ENCODE peak calls at places on chromosomes 7 and 10, in six cellular contexts. Y is HT-29; F is activated T-helper 1 cell treated with anti-CD3 and anti-CD28 coated beads, Interleukin-2, amount 50 U/mL, for 16 hours; V is WERI-Rb-1; G is astrocyte of the hippocampus; A is H7. U is an unnamed sample.

GRCh38 chr10:4651404-4652037 is 174.5 kb upstream of the AKR1E2 start:
- DNase-seq in Y (no peak), F (no peak), V (no peak), G (peak; percentile 43), A (no peak), U (no peak)

GRCh38 chr10:65518379-65518778 is 1407.5 kb upstream of the LRRTM3 start:
- DNase-seq in Y (no peak), F (no peak), V (no peak), G (peak; percentile 74), A (no peak), U (no peak)

GRCh38 chr10:63668081-63668480 is 146.9 kb downstream of the REEP3 start:
- DNase-seq in Y (no peak), F (no peak), V (no peak), G (no peak), A (no peak), U (no peak)

GRCh38 chr7:57685418-57685817 is 235.4 kb downstream of the ZNF716 start:
- DNase-seq in Y (no peak), F (no peak), V (no peak), G (no peak), A (no peak), U (no peak)

GRCh38 chr10:118447478-118447877 is 105.4 kb upstream of the FAM204A start:
- DNase-seq in Y (no peak), F (no peak), V (no peak), G (peak; percentile 56), A (no peak), U (peak; percentile 39)

GRCh38 chr10:90227786-90228185 is 526.4 kb downstream of the KIF20B start:
- DNase-seq in Y (no peak), F (no peak), V (no peak), G (peak; percentile 36), A (no peak), U (no peak)

GRCh38 chr10:52673468-52673867 is 99.1 kb downstream of the MBL2 start:
- DNase-seq in Y (no peak), F (no peak), V (no peak), G (no peak), A (no peak), U (no peak)

GRCh38 chr7:31776616-31777015 is 89.6 kb downstream of the PPP1R17 start:
- DNase-seq in Y (no peak), F (no peak), V (no peak), G (peak; percentile 82), A (no peak), U (peak; percentile 11)

GRCh38 chr7:25846722-25847121 is 305.3 kb upstream of the NFE2L3 start:
- DNase-seq in Y (no peak), F (no peak), V (no peak), G (peak; percentile 97), A (no peak), U (peak; percentile 93)

GRCh38 chr10:121452581-121452980 is 145.7 kb downstream of the FGFR2 start:
- DNase-seq in Y (no peak), F (no peak), V (no peak), G (no peak), A (no peak), U (no peak)

GRCh38 chr10:100340948-100341847 is 5.8 kb upstream of the SCD start:
- DNase-seq in Y (no peak), F (no peak), V (no peak), G (no peak), A (no peak), U (peak; percentile 93)

GRCh38 chr10:89374716-89375115 is 3.1 kb upstream of the IFIT1B start:
- DNase-seq in Y (no peak), F (no peak), V (no peak), G (peak; percentile 29), A (no peak), U (no peak)

GRCh38 chr7:73880755-73881328 is 19.9 kb downstream of the TMEM270 start:
- DNase-seq in Y (no peak), F (no peak), V (no peak), G (no peak), A (no peak), U (no peak)

GRCh38 chr7:115635876-115636275 is 394.7 kb downstream of the TFEC start:
- DNase-seq in Y (no peak), F (no peak), V (no peak), G (no peak), A (no peak), U (no peak)

GRCh38 chr7:20307901-20308300 is 22.8 kb upstream of the ITGB8 start:
- DNase-seq in Y (no peak), F (no peak), V (no peak), G (peak; percentile 75), A (peak; percentile 22), U (no peak)

GRCh38 chr7:16504019-16504418 is 22.6 kb upstream of the LRRC72 start:
- DNase-seq in Y (no peak), F (no peak), V (no peak), G (peak; percentile 69), A (no peak), U (no peak)

GRCh38 chr7:118855290-118855689 is 630.8 kb downstream of the ANKRD7 start:
- DNase-seq in Y (no peak), F (no peak), V (no peak), G (no peak), A (no peak), U (no peak)

GRCh38 chr7:116195451-116195850 is 14.9 kb upstream of the TES start:
- DNase-seq in Y (no peak), F (no peak), V (no peak), G (no peak), A (no peak), U (no peak)

GRCh38 chr7:17229257-17229656 is 69.2 kb upstream of the AHR start:
- DNase-seq in Y (no peak), F (no peak), V (no peak), G (no peak), A (no peak), U (no peak)

GRCh38 chr10:116183733-116184447 is 89.1 kb downstream of the GFRA1 start:
- DNase-seq in Y (peak; percentile 1), F (no peak), V (no peak), G (peak; percentile 75), A (peak; percentile 32), U (peak; percentile 58)

GRCh38 chr7:23347682-23348180 is 48.6 kb downstream of the MALSU1 start:
- DNase-seq in Y (no peak), F (no peak), V (no peak), G (peak; percentile 80), A (no peak), U (peak; percentile 49)

GRCh38 chr7:20275637-20276036 is 55.1 kb upstream of the ITGB8 start:
- DNase-seq in Y (no peak), F (no peak), V (no peak), G (peak; percentile 22), A (no peak), U (peak; percentile 19)

GRCh38 chr7:4888161-4888560 is 4.6 kb upstream of the RADIL start:
- DNase-seq in Y (no peak), F (no peak), V (no peak), G (no peak), A (no peak), U (no peak)

GRCh38 chr7:45662540-45663166 is 88.5 kb downstream of the ADCY1 start:
- DNase-seq in Y (no peak), F (no peak), V (no peak), G (no peak), A (no peak), U (no peak)